ENCODE peak calls at places on chromosome 7, in five cellular contexts. T is NB4, R is transverse colon, Z is upper lobe of left lung, Y is K562. M is an unnamed sample.

GRCh38 chr7:70881470-70881869 is 250.5 kb upstream of the GALNT17 start:
- DNase-seq in T (no peak), R (no peak), Z (no peak), Y (no peak), M (no peak)

GRCh38 chr7:142581341-142581740 is 167.9 kb upstream of the PRSS1 start:
- DNase-seq in T (peak; percentile 61), R (no peak), Z (peak; percentile 45), Y (no peak), M (no peak)

GRCh38 chr7:11203688-11204087 is 230.0 kb downstream of the PHF14 start:
- DNase-seq in T (no peak), R (peak; percentile 13), Z (no peak), Y (no peak), M (no peak)

GRCh38 chr7:28083998-28084985 is 96.3 kb downstream of the JAZF1 start:
- DNase-seq in T (peak; percentile 79), R (no peak), Z (no peak), Y (no peak), M (no peak)

GRCh38 chr7:112010994-112011393 is 195.2 kb downstream of the DOCK4 start:
- DNase-seq in T (no peak), R (no peak), Z (no peak), Y (no peak), M (no peak)

GRCh38 chr7:24284699-24285506 is 913 bp downstream of the NPY start:
- DNase-seq in T (no peak), R (no peak), Z (no peak), Y (no peak), M (no peak)

GRCh38 chr7:42972703-42973500 is 40.7 kb downstream of the MRPL32 start:
- DNase-seq in T (no peak), R (peak; percentile 17), Z (peak; percentile 22), Y (peak; percentile 32), M (no peak)

GRCh38 chr7:130242198-130243014 is 24.3 kb upstream of the CPA2 start:
- DNase-seq in T (peak; percentile 66), R (peak; percentile 59), Z (peak; percentile 47), Y (peak; percentile 81), M (peak; percentile 38)

GRCh38 chr7:55533050-55533728 is 39.1 kb downstream of the VOPP1 start:
- DNase-seq in T (peak; percentile 92), R (peak; percentile 72), Z (peak; percentile 54), Y (no peak), M (no peak)

GRCh38 chr7:95658676-95659075 is 62.4 kb upstream of the PDK4 start:
- DNase-seq in T (no peak), R (peak; percentile 56), Z (no peak), Y (no peak), M (no peak)

GRCh38 chr7:46544396-46545008 is 623.4 kb upstream of the IGFBP3 start:
- DNase-seq in T (no peak), R (no peak), Z (no peak), Y (no peak), M (peak; percentile 67)

GRCh38 chr7:123122951-123123350 is 76.8 kb downstream of the SLC13A1 start:
- DNase-seq in T (no peak), R (no peak), Z (no peak), Y (no peak), M (no peak)

GRCh38 chr7:77576856-77577255 is 39.8 kb downstream of the PTPN12 start:
- DNase-seq in T (no peak), R (no peak), Z (no peak), Y (no peak), M (no peak)

GRCh38 chr7:98646465-98646864 is 29.4 kb downstream of the NPTX2 start:
- DNase-seq in T (no peak), R (no peak), Z (no peak), Y (no peak), M (no peak)

GRCh38 chr7:19916011-19916410 is 142.6 kb upstream of the TMEM196 start:
- DNase-seq in T (no peak), R (no peak), Z (no peak), Y (no peak), M (no peak)

GRCh38 chr7:105841866-105842265 is 34.5 kb downstream of the ATXN7L1 start:
- DNase-seq in T (no peak), R (no peak), Z (no peak), Y (no peak), M (no peak)

GRCh38 chr7:602341-603141 is 82.9 kb upstream of the PDGFA start:
- DNase-seq in T (no peak), R (peak; percentile 21), Z (peak; percentile 42), Y (peak; percentile 89), M (peak; percentile 66)

GRCh38 chr7:604884-605531 is 85.4 kb upstream of the PDGFA start:
- DNase-seq in T (no peak), R (no peak), Z (no peak), Y (peak; percentile 84), M (no peak)

GRCh38 chr7:603152-603941 is 83.7 kb upstream of the PDGFA start:
- DNase-seq in T (peak; percentile 87), R (no peak), Z (no peak), Y (peak; percentile 86), M (no peak)

GRCh38 chr7:605661-606450 is 86.2 kb upstream of the PDGFA start:
- DNase-seq in T (peak; percentile 41), R (no peak), Z (no peak), Y (no peak), M (no peak)

GRCh38 chr7:604038-604883 is 84.6 kb upstream of the PDGFA start:
- DNase-seq in T (peak; percentile 96), R (peak; percentile 82), Z (peak; percentile 84), Y (peak; percentile 96), M (peak; percentile 59)
- TF ChIP-seq POLR2A in T (peak; percentile 52), R (peak; percentile 66), Z (peak; percentile 86), Y (peak; percentile 86), M (peak; percentile 63)

GRCh38 chr7:127347567-127348246 is 44.8 kb downstream of the ZNF800 start:
- DNase-seq in T (peak; percentile 81), R (peak; percentile 79), Z (peak; percentile 65), Y (peak; percentile 82), M (peak; percentile 88)
- TF ChIP-seq POLR2A in T (no peak), R (no peak), Z (no peak), Y (no peak), M (peak; percentile 22)

GRCh38 chr7:5216931-5217330 is 26.9 kb downstream of the WIPI2 start:
- DNase-seq in T (no peak), R (no peak), Z (no peak), Y (no peak), M (no peak)

GRCh38 chr7:5217396-5217795 is 27.4 kb downstream of the WIPI2 start:
- DNase-seq in T (no peak), R (no peak), Z (no peak), Y (no peak), M (no peak)

GRCh38 chr7:5215313-5215712 is 25.3 kb downstream of the WIPI2 start:
- DNase-seq in T (no peak), R (no peak), Z (no peak), Y (no peak), M (no peak)

GRCh38 chr7:5217851-5218331 is 27.9 kb downstream of the WIPI2 start:
- DNase-seq in T (peak; percentile 55), R (no peak), Z (no peak), Y (no peak), M (no peak)

GRCh38 chr7:5218564-5219360 is 28.7 kb downstream of the WIPI2 start:
- DNase-seq in T (peak; percentile 94), R (peak; percentile 59), Z (no peak), Y (no peak), M (no peak)
- TF ChIP-seq POLR2A in T (no peak), R (no peak), Z (no peak), Y (no peak), M (no peak)

GRCh38 chr7:103343758-103344452 is 662 bp downstream of the DNAJC2 start:
- DNase-seq in T (peak; percentile 73), R (peak; percentile 36), Z (peak; percentile 54), Y (peak; percentile 60), M (peak; percentile 65)

GRCh38 chr7:103347507-103348267 is at the start of gene PSMC2:
- DNase-seq in T (peak; percentile 96), R (peak; percentile 82), Z (peak; percentile 76), Y (peak; percentile 97), M (peak; percentile 94)

GRCh38 chr7:103341466-103341865 is 3.1 kb downstream of the DNAJC2 start:
- DNase-seq in T (no peak), R (no peak), Z (no peak), Y (no peak), M (no peak)

GRCh38 chr7:103343332-103343731 is 1.2 kb downstream of the DNAJC2 start:
- DNase-seq in T (no peak), R (no peak), Z (no peak), Y (peak; percentile 21), M (peak; percentile 33)

DNA sequence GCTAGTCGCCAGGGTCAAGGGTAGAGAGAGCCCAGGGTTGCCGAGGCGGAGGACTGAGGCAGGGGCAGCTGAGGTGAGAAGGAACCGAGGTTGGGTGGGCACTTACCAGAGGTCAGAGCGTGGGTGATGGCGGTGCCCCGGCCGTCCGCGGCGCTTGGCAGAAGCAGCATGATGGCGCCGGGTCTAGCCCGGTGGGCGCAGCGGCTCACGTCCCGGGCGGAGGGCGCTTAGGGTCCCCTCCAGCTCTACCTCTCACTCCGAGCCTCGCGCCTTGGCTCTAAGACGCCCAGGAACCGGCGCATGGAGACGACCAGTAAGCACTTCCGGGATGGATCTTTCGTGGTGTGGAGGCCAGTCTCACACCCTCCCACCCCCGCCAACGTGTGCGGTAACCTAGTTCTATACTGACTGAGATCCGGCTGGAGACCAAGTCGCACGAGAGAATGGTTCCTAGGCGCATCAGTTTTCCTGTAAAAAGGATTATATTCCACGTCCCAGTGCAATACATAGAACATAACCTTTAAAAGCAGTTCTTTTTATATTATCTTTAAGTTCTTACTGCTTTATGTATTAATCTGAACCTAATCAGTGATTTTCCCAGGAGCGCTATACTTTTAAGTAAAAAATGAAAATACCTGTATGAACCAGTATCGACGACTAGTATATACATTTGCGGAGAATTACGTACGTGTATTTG is at the start of gene DNAJC2:
- DNase-seq in T (peak; percentile 98), R (peak; percentile 90), Z (peak; percentile 90), Y (peak; percentile 98), M (peak; percentile 95)
- TF ChIP-seq POLR2A in T (peak; percentile 92), R (peak; percentile 75), Z (peak; percentile 71), Y (peak; percentile 95), M (peak; percentile 86)

GRCh38 chr7:80918909-80919721 is at the start of gene SEMA3C:
- DNase-seq in T (peak; percentile 87), R (peak; percentile 90), Z (peak; percentile 93), Y (peak; percentile 86), M (peak; percentile 90)
- TF ChIP-seq POLR2A in T (no peak), R (peak; percentile 86), Z (peak; percentile 82), Y (no peak), M (no peak)

GRCh38 chr7:94472608-94473007 is 37.0 kb upstream of the CASD1 start:
- DNase-seq in T (no peak), R (no peak), Z (no peak), Y (no peak), M (no peak)
- TF ChIP-seq POLR2A in T (no peak), R (no peak), Z (no peak), Y (no peak), M (no peak)